ENCODE peak calls at places on chromosomes 4 and X, in nine cellular contexts. One of them, this sample, is unnamed. For H3K9me3 and H3K27me3, the result is how much of the 10 kb centered on the place peaks cover.

GRCh38 chrX:45623266-45623665 is 422.6 kb upstream of the DIPK2B start:
- DNase-seq in right cardiac atrium: no peak
- DNase-seq in stomach: no peak
- DNase-seq in CD4-positive, alpha-beta memory T cell: no peak
- DNase-seq in neuronal stem cell: no peak
- DNase-seq in endodermal cell: no peak
- DNase-seq in ovary: no peak
- DNase-seq in gastrocnemius medialis: no peak
- DNase-seq in CD8-positive, alpha-beta T cell: no peak
- DNase-seq in this sample: peak

GRCh38 chr4:168585168-168586091 is 88.6 kb downstream of the PALLD start:
- DNase-seq in right cardiac atrium: peak
- DNase-seq in stomach: peak
- DNase-seq in CD4-positive, alpha-beta memory T cell: no peak
- DNase-seq in neuronal stem cell: peak
- DNase-seq in endodermal cell: peak
- DNase-seq in ovary: peak
- DNase-seq in gastrocnemius medialis: peak
- DNase-seq in CD8-positive, alpha-beta T cell: no peak
- DNase-seq in this sample: peak

GRCh38 chr4:169351860-169352259 is 81.1 kb upstream of the SH3RF1 start:
- DNase-seq in right cardiac atrium: peak
- DNase-seq in stomach: peak
- DNase-seq in CD4-positive, alpha-beta memory T cell: no peak
- DNase-seq in neuronal stem cell: peak
- DNase-seq in endodermal cell: no peak
- DNase-seq in ovary: peak
- DNase-seq in gastrocnemius medialis: no peak
- DNase-seq in CD8-positive, alpha-beta T cell: no peak
- DNase-seq in this sample: peak

GRCh38 chr4:72340803-72341431 is 228.1 kb downstream of the ADAMTS3 start:
- DNase-seq in right cardiac atrium: no peak
- DNase-seq in stomach: no peak
- DNase-seq in CD4-positive, alpha-beta memory T cell: no peak
- DNase-seq in neuronal stem cell: no peak
- DNase-seq in endodermal cell: no peak
- DNase-seq in ovary: no peak
- DNase-seq in gastrocnemius medialis: no peak
- DNase-seq in CD8-positive, alpha-beta T cell: no peak
- DNase-seq in this sample: no peak

GRCh38 chr4:149754526-149754925 is 61.1 kb downstream of the IQCM start:
- DNase-seq in right cardiac atrium: no peak
- DNase-seq in stomach: no peak
- DNase-seq in CD4-positive, alpha-beta memory T cell: no peak
- DNase-seq in neuronal stem cell: no peak
- DNase-seq in endodermal cell: no peak
- DNase-seq in ovary: no peak
- DNase-seq in gastrocnemius medialis: no peak
- DNase-seq in CD8-positive, alpha-beta T cell: no peak
- DNase-seq in this sample: peak

GRCh38 chrX:46602468-46603102 is 29.0 kb downstream of the CHST7 start:
- DNase-seq in right cardiac atrium: no peak
- DNase-seq in stomach: no peak
- DNase-seq in CD4-positive, alpha-beta memory T cell: no peak
- DNase-seq in neuronal stem cell: no peak
- DNase-seq in endodermal cell: no peak
- DNase-seq in ovary: no peak
- DNase-seq in gastrocnemius medialis: no peak
- DNase-seq in CD8-positive, alpha-beta T cell: no peak
- DNase-seq in this sample: no peak

GRCh38 chr4:173051697-173052096 is 116.9 kb upstream of the GALNT7 start:
- DNase-seq in right cardiac atrium: no peak
- DNase-seq in stomach: no peak
- DNase-seq in CD4-positive, alpha-beta memory T cell: no peak
- DNase-seq in neuronal stem cell: no peak
- DNase-seq in endodermal cell: no peak
- DNase-seq in ovary: no peak
- DNase-seq in gastrocnemius medialis: no peak
- DNase-seq in CD8-positive, alpha-beta T cell: no peak
- DNase-seq in this sample: no peak

GRCh38 chr4:96642486-96642885 is 802.6 kb downstream of the PDHA2 start:
- DNase-seq in right cardiac atrium: no peak
- DNase-seq in stomach: no peak
- DNase-seq in CD4-positive, alpha-beta memory T cell: no peak
- DNase-seq in neuronal stem cell: peak
- DNase-seq in endodermal cell: peak
- DNase-seq in ovary: no peak
- DNase-seq in gastrocnemius medialis: no peak
- DNase-seq in CD8-positive, alpha-beta T cell: no peak
- DNase-seq in this sample: no peak

GRCh38 chr4:21688596-21689265 is 259.8 kb downstream of the KCNIP4 start:
- DNase-seq in right cardiac atrium: no peak
- DNase-seq in stomach: no peak
- DNase-seq in CD4-positive, alpha-beta memory T cell: no peak
- DNase-seq in neuronal stem cell: no peak
- DNase-seq in endodermal cell: no peak
- DNase-seq in ovary: no peak
- DNase-seq in gastrocnemius medialis: no peak
- DNase-seq in CD8-positive, alpha-beta T cell: no peak
- DNase-seq in this sample: no peak

GRCh38 chrX:39985116-39985515 is 112.6 kb downstream of the BCOR start:
- DNase-seq in right cardiac atrium: no peak
- DNase-seq in stomach: no peak
- DNase-seq in CD4-positive, alpha-beta memory T cell: no peak
- DNase-seq in neuronal stem cell: no peak
- DNase-seq in endodermal cell: no peak
- DNase-seq in ovary: no peak
- DNase-seq in gastrocnemius medialis: no peak
- DNase-seq in CD8-positive, alpha-beta T cell: no peak
- DNase-seq in this sample: no peak

GRCh38 chrX:115177941-115178340 is 11.3 kb upstream of the RBMXL3 start:
- DNase-seq in right cardiac atrium: no peak
- DNase-seq in stomach: no peak
- DNase-seq in CD4-positive, alpha-beta memory T cell: no peak
- DNase-seq in neuronal stem cell: no peak
- DNase-seq in endodermal cell: no peak
- DNase-seq in ovary: no peak
- DNase-seq in gastrocnemius medialis: no peak
- DNase-seq in CD8-positive, alpha-beta T cell: no peak
- DNase-seq in this sample: no peak

GRCh38 chr4:105496899-105497298 is 23.0 kb upstream of the PPA2 start:
- DNase-seq in right cardiac atrium: no peak
- DNase-seq in stomach: no peak
- DNase-seq in CD4-positive, alpha-beta memory T cell: no peak
- DNase-seq in neuronal stem cell: no peak
- DNase-seq in endodermal cell: peak
- DNase-seq in ovary: no peak
- DNase-seq in gastrocnemius medialis: no peak
- DNase-seq in CD8-positive, alpha-beta T cell: no peak
- DNase-seq in this sample: no peak

GRCh38 chr4:150962245-150962644 is 52.8 kb downstream of the LRBA start:
- DNase-seq in right cardiac atrium: no peak
- DNase-seq in stomach: no peak
- DNase-seq in CD4-positive, alpha-beta memory T cell: no peak
- DNase-seq in neuronal stem cell: no peak
- DNase-seq in endodermal cell: no peak
- DNase-seq in ovary: no peak
- DNase-seq in gastrocnemius medialis: no peak
- DNase-seq in CD8-positive, alpha-beta T cell: no peak
- DNase-seq in this sample: no peak

GRCh38 chr4:101355767-101356702 is 8.7 kb upstream of the PPP3CA start:
- DNase-seq in right cardiac atrium: no peak
- DNase-seq in stomach: no peak
- DNase-seq in CD4-positive, alpha-beta memory T cell: no peak
- DNase-seq in neuronal stem cell: no peak
- DNase-seq in endodermal cell: no peak
- DNase-seq in ovary: no peak
- DNase-seq in gastrocnemius medialis: no peak
- DNase-seq in CD8-positive, alpha-beta T cell: no peak
- DNase-seq in this sample: no peak

GRCh38 chrX:39764441-39764914 is 333.3 kb downstream of the BCOR start:
- DNase-seq in right cardiac atrium: no peak
- DNase-seq in stomach: no peak
- DNase-seq in CD4-positive, alpha-beta memory T cell: no peak
- DNase-seq in neuronal stem cell: no peak
- DNase-seq in endodermal cell: peak
- DNase-seq in ovary: no peak
- DNase-seq in gastrocnemius medialis: no peak
- DNase-seq in CD8-positive, alpha-beta T cell: no peak
- DNase-seq in this sample: peak

GRCh38 chrX:73765776-73766465 is 202.9 kb downstream of the CHIC1 start:
- DNase-seq in right cardiac atrium: no peak
- DNase-seq in stomach: no peak
- DNase-seq in CD4-positive, alpha-beta memory T cell: no peak
- DNase-seq in neuronal stem cell: no peak
- DNase-seq in endodermal cell: no peak
- DNase-seq in ovary: no peak
- DNase-seq in gastrocnemius medialis: no peak
- DNase-seq in CD8-positive, alpha-beta T cell: no peak
- DNase-seq in this sample: no peak

GRCh38 chrX:47574609-47575325 is 7.5 kb upstream of the TIMP1 start:
- DNase-seq in right cardiac atrium: no peak
- DNase-seq in stomach: no peak
- DNase-seq in CD4-positive, alpha-beta memory T cell: no peak
- DNase-seq in neuronal stem cell: no peak
- DNase-seq in endodermal cell: peak
- DNase-seq in ovary: no peak
- DNase-seq in gastrocnemius medialis: no peak
- DNase-seq in CD8-positive, alpha-beta T cell: no peak
- DNase-seq in this sample: no peak

DNA sequence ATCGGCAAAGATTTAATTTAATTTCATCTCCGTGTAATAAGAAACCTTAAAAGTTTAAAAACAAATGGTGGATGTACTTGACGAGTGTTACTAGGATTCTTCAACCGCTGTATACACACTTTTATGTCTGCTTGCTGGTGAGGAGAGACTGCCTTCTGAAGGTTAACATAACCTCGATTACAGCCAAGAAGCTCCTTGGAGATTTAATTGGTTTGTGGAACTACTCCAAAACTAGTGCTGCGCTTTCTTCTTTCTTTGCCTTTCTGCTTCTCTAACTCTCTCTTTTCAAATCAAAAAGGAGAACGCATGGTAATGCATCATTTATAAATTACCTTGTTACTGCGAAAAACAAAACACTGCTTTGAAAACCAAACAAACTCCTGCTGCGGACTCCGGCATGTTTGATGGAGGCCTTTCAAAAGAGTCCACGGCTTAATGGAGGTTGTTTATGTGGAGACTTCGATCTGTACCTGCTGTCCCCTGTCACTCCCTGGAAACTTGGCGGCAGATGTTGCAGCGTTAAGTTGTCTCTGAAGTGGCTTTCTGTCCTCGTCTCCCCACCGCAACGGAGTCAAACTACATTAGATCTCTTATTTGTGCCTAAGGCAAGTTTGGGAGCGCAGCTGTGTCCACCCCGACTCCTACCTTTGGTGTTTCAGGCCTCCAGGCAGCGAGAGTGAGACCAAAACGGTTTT is 108.9 kb downstream of the ANTXR2 start:
- DNase-seq in right cardiac atrium: peak
- DNase-seq in stomach: no peak
- DNase-seq in CD4-positive, alpha-beta memory T cell: no peak
- DNase-seq in neuronal stem cell: peak
- DNase-seq in endodermal cell: no peak
- DNase-seq in ovary: no peak
- DNase-seq in gastrocnemius medialis: no peak
- DNase-seq in CD8-positive, alpha-beta T cell: no peak
- DNase-seq in this sample: no peak
- H3K4me3 ChIP-seq in right cardiac atrium: no peak
- H3K4me3 ChIP-seq in stomach: peak
- H3K4me3 ChIP-seq in CD4-positive, alpha-beta memory T cell: no peak
- H3K4me3 ChIP-seq in neuronal stem cell: peak
- H3K4me3 ChIP-seq in endodermal cell: no peak
- H3K4me3 ChIP-seq in ovary: no peak
- H3K4me3 ChIP-seq in gastrocnemius medialis: no peak
- H3K4me3 ChIP-seq in CD8-positive, alpha-beta T cell: no peak
- H3K4me3 ChIP-seq in this sample: no peak

GRCh38 chr4:175246941-175247340 is 328.8 kb downstream of the ADAM29 start:
- DNase-seq in right cardiac atrium: no peak
- DNase-seq in stomach: no peak
- DNase-seq in CD4-positive, alpha-beta memory T cell: no peak
- DNase-seq in neuronal stem cell: no peak
- DNase-seq in endodermal cell: no peak
- DNase-seq in ovary: no peak
- DNase-seq in gastrocnemius medialis: no peak
- DNase-seq in CD8-positive, alpha-beta T cell: no peak
- DNase-seq in this sample: no peak
- H3K9me3 ChIP-seq in right cardiac atrium: under half
- H3K9me3 ChIP-seq in stomach: under half
- H3K9me3 ChIP-seq in CD4-positive, alpha-beta memory T cell: under half
- H3K9me3 ChIP-seq in neuronal stem cell: under half
- H3K9me3 ChIP-seq in endodermal cell: under half
- H3K9me3 ChIP-seq in ovary: under half
- H3K9me3 ChIP-seq in gastrocnemius medialis: under half
- H3K9me3 ChIP-seq in CD8-positive, alpha-beta T cell: under half
- H3K9me3 ChIP-seq in this sample: under half

DNA sequence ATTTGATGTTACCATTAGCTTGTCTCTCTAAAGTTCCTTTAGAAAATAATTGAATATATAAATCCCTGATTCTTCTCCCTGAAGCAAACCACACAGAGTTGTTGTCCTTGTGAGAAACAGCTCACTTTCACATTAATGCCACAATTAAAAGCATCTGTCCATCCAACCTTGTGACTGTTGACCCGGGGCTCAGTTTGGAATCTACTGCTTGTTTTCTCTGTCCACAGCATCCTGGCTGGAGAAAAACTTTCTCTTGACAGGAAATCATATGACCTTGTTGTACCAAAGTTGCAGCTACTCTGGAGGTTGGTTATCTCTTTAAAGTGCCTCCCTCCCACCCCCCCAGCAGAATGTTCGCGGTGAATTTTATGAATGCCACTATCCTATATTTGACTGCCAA is 3.1 kb downstream of the PRKG2 start:
- DNase-seq in right cardiac atrium: no peak
- DNase-seq in stomach: no peak
- DNase-seq in CD4-positive, alpha-beta memory T cell: no peak
- DNase-seq in neuronal stem cell: no peak
- DNase-seq in endodermal cell: no peak
- DNase-seq in ovary: no peak
- DNase-seq in gastrocnemius medialis: no peak
- DNase-seq in CD8-positive, alpha-beta T cell: no peak
- DNase-seq in this sample: peak
- H3K27me3 ChIP-seq in right cardiac atrium: under half
- H3K27me3 ChIP-seq in stomach: under half
- H3K27me3 ChIP-seq in CD4-positive, alpha-beta memory T cell: under half
- H3K27me3 ChIP-seq in neuronal stem cell: under half
- H3K27me3 ChIP-seq in endodermal cell: half or more
- H3K27me3 ChIP-seq in ovary: under half
- H3K27me3 ChIP-seq in gastrocnemius medialis: under half
- H3K27me3 ChIP-seq in CD8-positive, alpha-beta T cell: under half
- H3K27me3 ChIP-seq in this sample: half or more

DNA sequence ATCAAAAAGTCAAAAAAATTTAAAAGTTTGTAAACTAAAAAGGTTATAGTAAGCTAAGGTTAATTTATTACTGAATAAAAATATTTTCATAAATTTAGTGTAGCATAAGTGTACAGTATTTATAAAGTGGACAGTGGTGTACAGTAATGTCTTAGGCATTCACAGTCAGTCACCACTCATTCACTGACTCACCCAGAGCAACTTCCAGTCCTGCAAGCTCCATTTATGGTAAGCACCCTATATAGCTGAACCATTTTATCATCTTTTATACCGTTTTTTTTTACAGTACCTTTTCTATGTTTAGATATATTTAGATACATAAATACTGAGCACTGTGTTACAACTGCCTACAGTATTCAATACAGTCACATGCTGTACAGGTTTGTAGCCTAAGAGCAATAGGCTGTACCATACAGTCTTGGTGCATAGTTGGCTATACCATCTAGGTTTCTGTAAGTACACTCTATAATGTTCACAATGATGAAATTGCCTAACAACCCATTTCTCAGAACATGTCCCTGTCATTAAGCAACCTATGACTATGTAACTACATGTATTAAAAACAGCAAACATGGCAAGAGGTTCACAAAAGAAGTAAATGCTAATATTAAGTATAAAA is 18.6 kb downstream of the ACSL4 start:
- DNase-seq in right cardiac atrium: no peak
- DNase-seq in stomach: no peak
- DNase-seq in CD4-positive, alpha-beta memory T cell: no peak
- DNase-seq in neuronal stem cell: no peak
- DNase-seq in endodermal cell: no peak
- DNase-seq in ovary: no peak
- DNase-seq in gastrocnemius medialis: no peak
- DNase-seq in CD8-positive, alpha-beta T cell: no peak
- DNase-seq in this sample: peak
- H3K4me3 ChIP-seq in right cardiac atrium: no peak
- H3K4me3 ChIP-seq in stomach: no peak
- H3K4me3 ChIP-seq in CD4-positive, alpha-beta memory T cell: no peak
- H3K4me3 ChIP-seq in neuronal stem cell: no peak
- H3K4me3 ChIP-seq in endodermal cell: no peak
- H3K4me3 ChIP-seq in ovary: no peak
- H3K4me3 ChIP-seq in gastrocnemius medialis: no peak
- H3K4me3 ChIP-seq in CD8-positive, alpha-beta T cell: no peak
- H3K4me3 ChIP-seq in this sample: no peak

This sample was measured in cardiac muscle cell.